ENCODE peak calls at places on chromosomes 13 and 19, in four cellular contexts. K, N, Q and C are unnamed samples.

GRCh38 chr19:35063940-35064818 is 22.7 kb downstream of the HPN start:
- DNase-seq in N (no peak), Q (no peak), K (peak; percentile 46), C (no peak)

GRCh38 chr13:40187836-40188591 is 478.4 kb downstream of the FOXO1 start:
- DNase-seq in K (no peak), N (no peak), Q (no peak), C (no peak)

GRCh38 chr13:58946274-58946673 is 1217.5 kb downstream of the DIAPH3 start:
- DNase-seq in K (peak; percentile 32), Q (no peak), N (no peak), C (no peak)

GRCh38 chr13:75628811-75629210 is 7.3 kb upstream of the LMO7 start:
- DNase-seq in N (no peak), Q (no peak), K (no peak), C (peak; percentile 10)

GRCh38 chr19:3120611-3121231 is 15.1 kb upstream of the GNA15 start:
- DNase-seq in K (no peak), Q (no peak), N (no peak), C (no peak)

GRCh38 chr13:44132710-44133109 is 240.9 kb upstream of the SERP2 start:
- DNase-seq in N (no peak), Q (no peak), K (peak; percentile 55), C (no peak)

GRCh38 chr13:22161871-22162270 is 491.0 kb downstream of the FGF9 start:
- DNase-seq in N (no peak), Q (no peak), K (no peak), C (no peak)

GRCh38 chr13:61414136-61414535 is 1.5 kb downstream of the PCDH20 start:
- DNase-seq in Q (no peak), K (no peak), N (no peak), C (peak; percentile 6)

GRCh38 chr19:58020129-58020528 is 13.7 kb upstream of the ZSCAN1 start:
- DNase-seq in Q (no peak), K (no peak), N (no peak), C (no peak)

GRCh38 chr19:40807147-40808020 is 8.4 kb downstream of the EGLN2 start:
- DNase-seq in K (no peak), N (no peak), Q (no peak), C (peak; percentile 85)

GRCh38 chr19:5691205-5691929 is 1.3 kb downstream of the RPL36 start:
- DNase-seq in Q (no peak), N (no peak), K (peak; percentile 47), C (no peak)

GRCh38 chr13:111904701-111905608 is 162.0 kb upstream of the SOX1 start:
- DNase-seq in K (no peak), Q (no peak), N (no peak), C (no peak)

GRCh38 chr19:38213911-38214625 is 10.0 kb downstream of the DPF1 start:
- DNase-seq in N (no peak), K (peak; percentile 34), Q (no peak), C (peak; percentile 56)

GRCh38 chr13:108595416-108596257 is 33.8 kb upstream of the MYO16 start:
- DNase-seq in Q (no peak), K (no peak), N (no peak), C (peak; percentile 23)

GRCh38 chr19:35509018-35509652 is 4.3 kb downstream of the DMKN start:
- DNase-seq in Q (no peak), K (no peak), N (no peak), C (peak; percentile 88)

GRCh38 chr19:7348587-7349230 is at the start of gene ARHGEF18:
- DNase-seq in N (no peak), Q (no peak), K (no peak), C (no peak)

GRCh38 chr13:113029487-113030258 is 60.7 kb downstream of the MCF2L start:
- DNase-seq in Q (no peak), K (peak; percentile 8), N (peak; percentile 59), C (peak; percentile 61)

GRCh38 chr13:77698211-77699058 is 948 bp downstream of the SLAIN1 start:
- DNase-seq in Q (no peak), K (peak; percentile 37), N (peak; percentile 36), C (peak; percentile 53)

GRCh38 chr19:22332924-22333323 is 46.7 kb downstream of the ZNF729 start:
- DNase-seq in Q (no peak), N (no peak), K (no peak), C (no peak)

GRCh38 chr13:113729329-113730019 is 29.6 kb upstream of the TMEM255B start:
- DNase-seq in N (no peak), Q (no peak), K (no peak), C (no peak)

GRCh38 chr13:113742000-113742441 is 17.0 kb upstream of the TMEM255B start:
- DNase-seq in Q (no peak), N (no peak), K (peak; percentile 19), C (peak; percentile 50)

GRCh38 chr19:15421726-15422260 is 3.0 kb upstream of the AKAP8L start:
- DNase-seq in K (no peak), N (no peak), Q (no peak), C (no peak)

GRCh38 chr13:60165391-60166099 is 1.8 kb upstream of the DIAPH3 start:
- DNase-seq in K (no peak), Q (no peak), N (no peak), C (peak; percentile 96)

GRCh38 chr13:60162096-60162495 is 1.6 kb downstream of the DIAPH3 start:
- DNase-seq in Q (no peak), N (no peak), K (no peak), C (no peak)

GRCh38 chr13:60167121-60167520 is 3.4 kb upstream of the DIAPH3 start:
- DNase-seq in K (no peak), N (no peak), Q (no peak), C (peak; percentile 19)

GRCh38 chr13:60163525-60164471 is at the start of gene DIAPH3:
- DNase-seq in Q (peak; percentile 90), N (peak; percentile 92), K (peak; percentile 95), C (peak; percentile 98)

GRCh38 chr13:60164490-60164889 is 762 bp upstream of the DIAPH3 start:
- DNase-seq in K (no peak), N (no peak), Q (no peak), C (peak; percentile 74)
- H4K8ac ChIP-seq in K (peak overlapping the region; percentile 79), N (no peak overlapping the region), Q (no peak overlapping the region), C (no peak overlapping the region)

GRCh38 chr13:97493471-97493870 is 59.5 kb downstream of the RAP2A start:
- DNase-seq in Q (no peak), K (no peak), N (no peak), C (no peak)

GRCh38 chr13:97492257-97492656 is 58.3 kb downstream of the RAP2A start:
- DNase-seq in K (no peak), N (no peak), Q (no peak), C (no peak)

GRCh38 chr13:97491452-97491851 is 57.5 kb downstream of the RAP2A start:
- DNase-seq in K (no peak), Q (no peak), N (no peak), C (no peak)

GRCh38 chr13:97492684-97493371 is 58.9 kb downstream of the RAP2A start:
- DNase-seq in N (no peak), K (no peak), Q (no peak), C (no peak)

GRCh38 chr13:97490702-97491307 is 56.8 kb downstream of the RAP2A start:
- DNase-seq in N (no peak), K (no peak), Q (no peak), C (no peak)
- H4K8ac ChIP-seq in N (no peak overlapping the region), K (no peak overlapping the region), Q (no peak overlapping the region), C (no peak overlapping the region)

GRCh38 chr13:23711355-23711754 is 141.1 kb downstream of the TNFRSF19 start:
- DNase-seq in N (no peak), K (no peak), Q (no peak), C (no peak)

GRCh38 chr13:23705578-23705977 is 135.4 kb downstream of the TNFRSF19 start:
- DNase-seq in N (no peak), K (no peak), Q (no peak), C (no peak)

GRCh38 chr13:23707674-23708073 is 137.5 kb downstream of the TNFRSF19 start:
- DNase-seq in N (no peak), Q (no peak), K (no peak), C (peak; percentile 21)

GRCh38 chr13:23710366-23710765 is 140.2 kb downstream of the TNFRSF19 start:
- DNase-seq in K (no peak), Q (no peak), N (no peak), C (no peak)

GRCh38 chr13:23709521-23709920 is 139.3 kb downstream of the TNFRSF19 start:
- DNase-seq in K (no peak), N (no peak), Q (no peak), C (peak; percentile 39)
- H4K8ac ChIP-seq in K (no peak overlapping the region), N (no peak overlapping the region), Q (no peak overlapping the region), C (no peak overlapping the region)

GRCh38 chr13:32645854-32646253 is 59.6 kb downstream of the PDS5B start:
- DNase-seq in K (no peak), Q (no peak), N (no peak), C (no peak)

GRCh38 chr13:32647926-32648325 is 61.7 kb downstream of the PDS5B start:
- DNase-seq in K (no peak), N (no peak), Q (no peak), C (peak; percentile 27)

GRCh38 chr13:32650705-32651311 is 64.6 kb downstream of the PDS5B start:
- DNase-seq in N (peak; percentile 33), K (peak; percentile 74), Q (no peak), C (peak; percentile 78)
- H4K8ac ChIP-seq in N (no peak overlapping the region), K (no peak overlapping the region), Q (no peak overlapping the region), C (no peak overlapping the region)

DNA sequence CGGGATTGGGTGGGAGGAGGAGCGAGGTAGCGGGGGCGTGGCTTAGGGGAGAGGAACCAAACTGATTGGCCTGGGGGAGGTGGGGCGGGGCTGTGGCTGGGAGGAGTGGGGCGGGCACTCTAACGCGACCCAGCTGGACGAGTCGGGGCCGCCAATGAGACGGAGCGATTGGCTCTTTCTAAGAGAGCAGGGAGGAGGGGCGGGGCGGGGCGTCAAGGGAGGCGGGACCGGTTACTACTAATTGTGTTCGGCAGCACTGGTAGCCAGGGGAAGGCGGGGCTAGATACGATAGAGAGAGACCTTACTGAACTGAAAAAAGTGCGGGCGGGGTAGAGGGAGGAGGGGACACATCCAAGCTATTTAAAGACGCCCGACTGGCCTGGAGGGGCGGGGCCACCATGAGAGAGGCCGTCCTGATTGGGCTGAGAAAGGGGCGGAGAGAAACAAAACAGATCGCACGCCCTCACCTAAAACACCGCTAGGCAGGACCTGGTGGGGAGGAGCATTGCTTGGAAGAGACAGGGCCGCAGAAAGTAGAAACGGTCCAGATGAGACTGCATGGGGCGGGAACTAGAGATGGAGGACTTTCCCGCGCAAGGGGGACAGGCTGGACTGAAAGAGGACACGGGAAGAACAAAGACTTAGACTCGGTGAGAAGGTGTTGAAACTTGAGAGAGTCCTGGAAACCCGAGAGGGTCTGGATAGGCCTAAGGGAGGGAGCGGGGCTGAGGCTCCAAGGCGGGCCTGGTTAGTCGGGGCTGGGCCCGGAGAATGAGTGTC is at the start of gene KCNC3:
- DNase-seq in Q (peak; percentile 99), N (peak; percentile 100), K (peak; percentile 82), C (peak; percentile 100)
- H4K8ac ChIP-seq in Q (peak within 1 kb of the TSS; percentile 45), N (peak within 1 kb of the TSS; percentile 75), K (no peak within 1 kb of the TSS), C (no peak within 1 kb of the TSS)

GRCh38 chr13:36998624-36999041 is 507 bp downstream of the ALG5 start:
- DNase-seq in K (peak; percentile 38), N (no peak), Q (no peak), C (peak; percentile 33)
- H4K8ac ChIP-seq in K (peak overlapping the region; percentile 5), N (no peak overlapping the region), Q (peak overlapping the region; percentile 41), C (no peak overlapping the region)